ENCODE peak calls at places on chromosomes 11 and 22, in four cellular contexts. Y, G, Q and U are unnamed samples.

GRCh38 chr11:16607675-16608644 is 130.5 kb upstream of the C11orf58 start:
- DNase-seq in Q (no peak), Y (no peak), G (peak; percentile 63), U (peak; percentile 71)

GRCh38 chr11:27482793-27483192 is 10.2 kb upstream of the LGR4 start:
- DNase-seq in G (no peak), Y (no peak), Q (no peak), U (no peak)

GRCh38 chr11:2661173-2662023 is 38.4 kb downstream of the KCNQ1OT1 start:
- DNase-seq in Q (no peak), Y (no peak), G (no peak), U (no peak)

GRCh38 chr11:10584071-10584501 is 15.6 kb upstream of the LYVE1 start:
- DNase-seq in G (no peak), Q (no peak), Y (no peak), U (no peak)

GRCh38 chr11:113578715-113579250 is 103.6 kb upstream of the DRD2 start:
- DNase-seq in Q (no peak), Y (peak; percentile 68), G (no peak), U (no peak)

GRCh38 chr22:30416403-30416802 is 9.2 kb upstream of the MTFP1 start:
- DNase-seq in Y (no peak), Q (peak; percentile 46), G (no peak), U (no peak)

GRCh38 chr11:57378166-57378565 is 2.8 kb downstream of the PRG3 start:
- DNase-seq in G (no peak), Q (no peak), Y (no peak), U (no peak)

GRCh38 chr11:104891135-104891534 is 7.1 kb downstream of the CASP12 start:
- DNase-seq in Y (no peak), Q (no peak), G (no peak), U (no peak)

GRCh38 chr11:86463955-86464354 is 89.3 kb downstream of the CCDC81 start:
- DNase-seq in Y (no peak), Q (no peak), G (no peak), U (no peak)

GRCh38 chr22:39090426-39091064 is 6.5 kb upstream of the APOBEC3H start:
- DNase-seq in Q (no peak), Y (no peak), G (no peak), U (peak; percentile 94)

GRCh38 chr11:110077866-110078325 is 15.3 kb upstream of the ZC3H12C start:
- DNase-seq in Y (no peak), G (no peak), Q (no peak), U (no peak)

GRCh38 chr11:72758690-72759389 is 6.6 kb upstream of the ARAP1 start:
- DNase-seq in Y (no peak), Q (no peak), G (peak; percentile 50), U (no peak)

GRCh38 chr11:64241175-64241429 is 207 bp downstream of the FKBP2 start:
- DNase-seq in Y (no peak), Q (peak; percentile 99), G (no peak), U (no peak)

GRCh38 chr11:64241430-64242153 is 697 bp downstream of the FKBP2 start:
- DNase-seq in Q (peak; percentile 75), Y (peak; percentile 100), G (peak; percentile 100), U (peak; percentile 100)

GRCh38 chr11:64239662-64240466 is 1.0 kb upstream of the FKBP2 start:
- DNase-seq in G (no peak), Y (no peak), Q (no peak), U (no peak)

GRCh38 chr11:64238999-64239398 is 1.9 kb upstream of the FKBP2 start:
- DNase-seq in Q (no peak), G (no peak), Y (no peak), U (no peak)

DNA sequence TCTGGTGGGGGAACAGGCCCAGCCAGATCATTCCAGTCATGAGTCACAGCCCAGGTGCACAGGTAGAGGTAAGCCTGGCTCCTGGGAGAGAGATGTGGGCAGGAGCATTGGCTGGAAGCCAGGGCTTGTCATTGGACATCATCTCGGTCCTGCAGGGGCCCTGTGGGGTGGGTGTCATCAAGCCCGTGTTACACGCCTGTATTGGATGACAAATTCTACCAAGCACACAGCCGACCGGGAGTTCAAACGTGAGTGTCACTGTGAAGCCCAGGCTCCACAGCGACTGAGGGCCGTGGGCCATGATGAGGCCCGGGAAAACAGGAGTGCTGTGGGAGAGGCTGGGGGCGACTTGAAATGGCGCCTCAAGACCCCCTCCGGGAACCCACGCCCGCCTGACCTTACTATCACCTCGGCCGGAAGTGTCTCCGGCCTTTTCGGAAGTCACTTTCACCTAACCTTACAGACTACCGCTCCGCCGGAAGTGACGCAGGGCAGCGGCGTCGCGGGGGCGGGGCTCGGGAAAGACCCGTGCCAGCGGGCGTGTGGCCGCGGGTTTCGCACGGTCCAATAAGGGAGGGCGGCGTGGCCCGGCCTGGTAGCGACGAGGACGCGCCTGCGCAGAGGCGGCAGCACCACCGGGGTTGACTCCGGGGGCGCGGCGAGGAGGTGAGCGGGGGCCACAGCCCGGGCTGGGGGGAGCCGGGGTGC is at the start of gene FKBP2:
- DNase-seq in Q (peak; percentile 98), G (peak; percentile 98), Y (peak; percentile 99), U (peak; percentile 100)
- TF ChIP-seq POLR2A in Q (peak; percentile 66), G (peak; percentile 96), Y (peak; percentile 67), U (peak; percentile 26)

GRCh38 chr11:111574373-111575230 is 27.6 kb upstream of the SIK2 start:
- DNase-seq in Q (no peak), G (no peak), Y (no peak), U (no peak)
- H3K4me3 ChIP-seq in Q (no peak overlapping the region), G (no peak overlapping the region), Y (peak overlapping the region; percentile 8), U (no peak overlapping the region)

GRCh38 chr22:46241397-46242007 is 8.6 kb downstream of the CDPF1 start:
- DNase-seq in G (no peak), Y (no peak), Q (no peak), U (no peak)
- TF ChIP-seq POLR2A in G (no peak), Y (no peak), Q (no peak), U (no peak)

GRCh38 chr11:33476945-33477584 is 219.9 kb downstream of the HIPK3 start:
- DNase-seq in Q (no peak), G (no peak), Y (no peak), U (no peak)

GRCh38 chr11:33478111-33478573 is 221.0 kb downstream of the HIPK3 start:
- DNase-seq in Q (no peak), Y (no peak), G (no peak), U (no peak)

GRCh38 chr11:33479216-33479615 is 221.4 kb downstream of the C11orf91 start:
- DNase-seq in Y (no peak), G (no peak), Q (no peak), U (no peak)

GRCh38 chr11:33474866-33475265 is 217.7 kb downstream of the HIPK3 start:
- DNase-seq in Q (no peak), Y (no peak), G (no peak), U (no peak)

DNA sequence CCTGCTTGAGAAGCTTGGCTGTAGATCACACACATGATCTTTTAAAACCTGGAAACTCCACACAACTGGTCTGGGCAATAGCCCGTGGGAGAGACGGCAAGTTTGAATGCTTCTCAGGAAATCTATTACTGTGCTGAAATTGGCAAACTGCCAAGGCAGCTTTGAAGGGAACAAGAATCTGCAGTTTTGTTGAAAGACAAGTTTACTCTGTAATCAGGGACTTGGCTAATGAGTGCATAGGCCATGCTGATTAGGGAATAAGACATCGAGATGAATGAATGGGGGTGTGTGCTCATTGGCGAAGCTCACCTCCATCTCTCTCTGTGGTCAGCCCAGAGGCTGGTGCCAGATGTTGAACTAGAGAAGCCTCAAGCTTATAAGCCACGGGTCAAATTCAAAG is 218.8 kb downstream of the HIPK3 start:
- DNase-seq in Q (no peak), Y (no peak), G (peak; percentile 27), U (no peak)
- H3K4me3 ChIP-seq in Q (no peak overlapping the region), Y (no peak overlapping the region), G (no peak overlapping the region), U (no peak overlapping the region)

DNA sequence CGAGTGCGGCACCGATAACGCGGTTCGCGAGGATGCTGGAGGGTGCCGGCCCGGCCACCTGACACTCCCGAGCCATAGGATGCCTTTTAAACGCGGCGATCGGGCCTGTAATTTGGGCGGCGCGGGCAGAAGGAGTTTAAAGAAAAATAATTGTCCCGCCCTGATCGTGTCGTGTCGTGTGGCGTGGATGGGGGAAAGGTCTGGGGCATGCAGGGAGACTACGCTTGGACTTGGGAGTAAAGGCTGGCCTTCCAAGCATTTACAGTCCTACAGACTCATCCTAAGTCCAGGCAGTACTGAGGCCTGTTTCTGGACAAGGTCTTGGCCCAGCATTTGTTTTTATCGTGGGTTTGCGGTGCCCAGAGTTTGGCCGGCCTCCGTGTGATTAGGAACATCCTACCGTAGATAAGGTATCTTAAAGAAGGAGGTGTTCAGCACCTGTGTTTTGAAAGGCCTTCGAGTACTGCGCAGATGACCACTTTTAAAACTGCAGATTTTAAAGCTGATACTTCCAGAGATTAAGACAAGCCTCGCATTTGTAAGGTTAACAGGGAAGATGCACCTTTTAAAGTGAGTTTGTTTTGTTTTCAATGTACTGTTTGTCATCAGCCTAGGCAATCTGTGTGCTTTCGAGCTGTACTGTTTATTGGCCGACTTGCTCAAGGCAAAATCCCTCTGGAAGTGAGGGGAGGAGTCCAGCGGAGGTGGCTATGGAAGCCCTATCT is 1.5 kb downstream of the WEE1 start:
- DNase-seq in Q (peak; percentile 84), G (peak; percentile 41), Y (peak; percentile 93), U (no peak)
- TF ChIP-seq POLR2A in Q (no peak), G (peak; percentile 42), Y (peak; percentile 43), U (no peak)